ENCODE peak calls at places on chromosomes 2 and 18, in five cellular contexts. U is HTR-8/SVneo, E is neural progenitor cell, C is RKO, I is NCI-H1048. B is an unnamed sample.

GRCh38 chr2:1051585-1051984 is 100.9 kb downstream of the SNTG2 start:
- DNase-seq in I (no peak), E (no peak), U (no peak), C (no peak), B (no peak)

GRCh38 chr2:78999410-78999809 is 26.1 kb upstream of the REG3G start:
- DNase-seq in C (peak; percentile 29), I (no peak), U (no peak), E (peak; percentile 31), B (peak; percentile 21)

GRCh38 chr2:136141510-136142154 is 23.7 kb upstream of the CXCR4 start:
- DNase-seq in U (no peak), I (peak; percentile 35), E (peak; percentile 25), C (no peak), B (no peak)

GRCh38 chr2:40199758-40200157 is 252.1 kb downstream of the SLC8A1 start:
- DNase-seq in C (no peak), U (no peak), E (no peak), I (no peak), B (no peak)

GRCh38 chr2:160227252-160227651 is 27.2 kb upstream of the ITGB6 start:
- DNase-seq in U (no peak), C (no peak), I (no peak), E (no peak), B (no peak)

GRCh38 chr18:75350440-75350839 is 77.1 kb downstream of the SMIM21 start:
- DNase-seq in U (no peak), C (no peak), I (no peak), E (peak; percentile 65), B (no peak)

GRCh38 chr18:72544092-72544886 is at the start of gene CBLN2:
- DNase-seq in C (no peak), E (peak; percentile 91), U (peak; percentile 41), I (peak; percentile 15), B (no peak)

GRCh38 chr2:236628256-236628961 is 58.8 kb downstream of the ACKR3 start:
- DNase-seq in I (no peak), E (no peak), C (no peak), U (no peak), B (no peak)

GRCh38 chr2:161199885-161200284 is 39.7 kb downstream of the TANK start:
- DNase-seq in I (no peak), E (no peak), U (no peak), C (no peak), B (no peak)

GRCh38 chr2:78994789-78995188 is 30.7 kb upstream of the REG3G start:
- DNase-seq in U (no peak), I (no peak), E (no peak), C (no peak), B (no peak)

GRCh38 chr2:231711677-231712461 is 3.5 kb downstream of the PTMA start:
- DNase-seq in I (no peak), U (no peak), C (no peak), E (no peak), B (no peak)

GRCh38 chr2:65378308-65378689 is 54.1 kb downstream of the SPRED2 start:
- DNase-seq in C (no peak), I (no peak), U (no peak), E (no peak), B (no peak)

GRCh38 chr2:27316655-27317412 is 6.1 kb downstream of the MPV17 start:
- DNase-seq in I (no peak), C (no peak), U (no peak), E (no peak), B (no peak)

GRCh38 chr2:71863338-71863737 is 284.3 kb downstream of the CYP26B1 start:
- DNase-seq in E (no peak), C (no peak), U (no peak), I (no peak), B (no peak)

GRCh38 chr2:131641414-131642206 is 113.9 kb downstream of the CCDC74A start:
- DNase-seq in E (no peak), U (no peak), I (no peak), C (no peak), B (peak; percentile 83)

GRCh38 chr2:147782521-147782920 is 62.3 kb upstream of the ACVR2A start:
- DNase-seq in U (no peak), I (no peak), E (no peak), C (peak; percentile 40), B (no peak)

GRCh38 chr18:60411715-60412114 is 39.1 kb upstream of the MC4R start:
- DNase-seq in E (peak; percentile 21), I (no peak), C (no peak), U (no peak), B (no peak)

GRCh38 chr2:24893934-24894333 is 26.1 kb downstream of the ADCY3 start:
- DNase-seq in I (no peak), C (no peak), E (no peak), U (no peak), B (no peak)

GRCh38 chr18:76461692-76462325 is 33.2 kb downstream of the ZNF516 start:
- DNase-seq in U (no peak), C (no peak), I (no peak), E (no peak), B (no peak)

GRCh38 chr2:70145851-70146739 is 44.7 kb downstream of the C2orf42 start:
- DNase-seq in C (no peak), E (no peak), I (no peak), U (no peak), B (no peak)

GRCh38 chr18:45464619-45465018 is 150.7 kb upstream of the SLC14A2 start:
- DNase-seq in U (no peak), I (no peak), C (no peak), E (no peak), B (no peak)

GRCh38 chr2:172600644-172601043 is 44.8 kb downstream of the PDK1 start:
- DNase-seq in I (no peak), U (no peak), E (no peak), C (no peak), B (no peak)